ENCODE peak calls at places on chromosomes 11 and 22, in ten cellular contexts. K, A, E, G, L, P, S, O, H and T are unnamed samples.

GRCh38 chr11:30935861-30936260 is 349.7 kb upstream of the MPPED2 start:
- DNase-seq in H (no peak), L (no peak), A (no peak), O (no peak), S (no peak), G (no peak), K (no peak), E (no peak), P (no peak), T (no peak)

GRCh38 chr11:64536396-64536935 is 54.6 kb upstream of the SLC22A12 start:
- DNase-seq in L (no peak), E (no peak), O (no peak), H (no peak), A (no peak), P (no peak), S (no peak), K (no peak), G (no peak), T (no peak)

GRCh38 chr11:2742611-2743426 is 43.0 kb upstream of the KCNQ1OT1 start:
- DNase-seq in S (no peak), P (no peak), H (no peak), A (peak; percentile 8), E (no peak), K (no peak), G (no peak), O (peak; percentile 27), L (no peak), T (peak; percentile 1)

GRCh38 chr11:109641549-109641948 is 219.6 kb downstream of the C11orf87 start:
- DNase-seq in O (no peak), L (no peak), G (peak; percentile 27), A (no peak), E (peak; percentile 23), K (peak; percentile 82), H (no peak), S (peak; percentile 8), P (no peak), T (peak; percentile 50)

GRCh38 chr22:43270314-43270908 is 72.8 kb downstream of the SCUBE1 start:
- DNase-seq in L (no peak), K (no peak), E (peak; percentile 63), P (no peak), G (no peak), H (no peak), O (no peak), A (no peak), S (no peak), T (no peak)

GRCh38 chr11:64522036-64522435 is 69.0 kb upstream of the SLC22A12 start:
- DNase-seq in L (no peak), G (no peak), H (no peak), S (no peak), P (no peak), E (no peak), A (no peak), K (no peak), O (no peak), T (no peak)

GRCh38 chr11:26187639-26188038 is 144.3 kb upstream of the ANO3 start:
- DNase-seq in G (peak; percentile 63), A (no peak), K (no peak), L (no peak), E (no peak), P (no peak), H (peak; percentile 51), O (no peak), S (peak; percentile 61), T (no peak)

GRCh38 chr11:64092761-64093136 is 57.0 kb downstream of the FLRT1 start:
- DNase-seq in H (no peak), K (no peak), E (no peak), A (no peak), O (no peak), P (no peak), G (no peak), L (no peak), S (no peak), T (no peak)

GRCh38 chr11:72583616-72584292 is 90.5 kb downstream of the PDE2A start:
- DNase-seq in S (no peak), E (no peak), P (no peak), A (peak; percentile 14), H (no peak), L (no peak), O (peak; percentile 42), G (no peak), K (no peak), T (no peak)

GRCh38 chr22:29310065-29310862 is 3.8 kb downstream of the GAS2L1 start:
- DNase-seq in P (no peak), O (peak; percentile 60), H (no peak), S (no peak), G (no peak), L (no peak), A (peak; percentile 37), K (no peak), E (no peak), T (no peak)

GRCh38 chr22:43313497-43314474 is 29.4 kb downstream of the SCUBE1 start:
- DNase-seq in E (no peak), K (peak; percentile 73), S (no peak), P (no peak), H (no peak), O (peak; percentile 77), A (no peak), L (no peak), G (no peak), T (no peak)

GRCh38 chr11:111426615-111427014 is 47.5 kb upstream of the POU2AF1 start:
- DNase-seq in K (no peak), S (no peak), G (peak; percentile 68), O (no peak), H (no peak), A (no peak), P (no peak), L (no peak), E (no peak), T (no peak)

GRCh38 chr11:118912742-118913410 is 12.8 kb downstream of the BCL9L start:
- DNase-seq in H (no peak), K (no peak), G (no peak), O (no peak), L (no peak), E (no peak), P (peak; percentile 38), A (no peak), S (no peak), T (no peak)

GRCh38 chr11:11545285-11546275 is 76.2 kb downstream of the GALNT18 start:
- DNase-seq in H (no peak), O (no peak), E (peak; percentile 9), L (no peak), P (no peak), S (no peak), A (no peak), G (no peak), K (no peak), T (no peak)

GRCh38 chr11:118927554-118928107 is 1.9 kb upstream of the BCL9L start:
- DNase-seq in A (no peak), L (no peak), E (no peak), P (no peak), S (no peak), O (no peak), G (no peak), K (no peak), H (no peak), T (no peak)

GRCh38 chr22:21992593-21993237 is 10.1 kb upstream of the TOP3B start:
- DNase-seq in A (no peak), K (no peak), L (no peak), S (no peak), P (no peak), O (no peak), G (no peak), H (no peak), E (no peak), T (no peak)

GRCh38 chr11:35579557-35580396 is 38.5 kb upstream of the FJX1 start:
- DNase-seq in G (peak; percentile 78), K (no peak), H (peak; percentile 89), E (no peak), S (peak; percentile 79), O (no peak), L (no peak), A (no peak), P (no peak), T (no peak)

GRCh38 chr11:75557649-75558494 is 4.2 kb upstream of the SERPINH1 start:
- DNase-seq in L (no peak), H (peak; percentile 86), A (no peak), P (no peak), O (peak; percentile 67), E (no peak), K (no peak), G (no peak), S (no peak), T (no peak)

GRCh38 chr11:76700177-76701100 is 29.9 kb upstream of the LRRC32 start:
- DNase-seq in K (no peak), A (peak; percentile 42), O (no peak), P (no peak), G (peak; percentile 51), E (no peak), S (peak; percentile 77), H (peak; percentile 73), L (no peak), T (peak; percentile 35)

GRCh38 chr11:5983443-5983842 is 3.3 kb downstream of the OR52L1 start:
- DNase-seq in O (no peak), A (no peak), G (no peak), K (no peak), E (no peak), H (no peak), S (no peak), L (no peak), P (no peak), T (no peak)

GRCh38 chr11:60987577-60988277 is 16.2 kb downstream of the CD6 start:
- DNase-seq in A (no peak), P (no peak), S (no peak), E (no peak), K (no peak), G (no peak), O (no peak), H (no peak), L (no peak), T (no peak)

GRCh38 chr11:113555071-113555739 is 80.0 kb upstream of the DRD2 start:
- DNase-seq in H (no peak), P (no peak), G (no peak), E (no peak), L (no peak), O (no peak), S (no peak), K (no peak), A (no peak), T (no peak)

GRCh38 chr11:35814026-35814425 is 129.8 kb upstream of the LDLRAD3 start:
- DNase-seq in E (no peak), P (no peak), L (no peak), G (no peak), S (no peak), H (no peak), O (no peak), A (no peak), K (no peak), T (no peak)

GRCh38 chr11:64996710-64997380 is at the start of gene BATF2:
- DNase-seq in O (peak; percentile 79), G (peak; percentile 60), H (no peak), A (peak; percentile 85), E (no peak), L (peak; percentile 35), S (no peak), P (no peak), K (peak; percentile 76), T (peak; percentile 65)